ENCODE peak calls at places on chromosomes 1 and 21, in four cellular contexts. X is fibroblast of lung, T is retina, G is RPMI7951. H is an unnamed sample.

GRCh38 chr1:92502247-92502646 is 15.5 kb upstream of the GFI1 start:
- DNase-seq in X (peak; percentile 51), T (no peak), G (peak; percentile 67), H (peak; percentile 50)

GRCh38 chr1:172141351-172142000 is 279.0 kb upstream of the C1orf105 start:
- DNase-seq in X (no peak), T (no peak), G (no peak), H (no peak)

GRCh38 chr1:101148987-101149386 is 87.8 kb upstream of the S1PR1 start:
- DNase-seq in X (peak; percentile 11), T (peak; percentile 61), G (no peak), H (no peak)

GRCh38 chr1:202154766-202155477 is 5.5 kb downstream of the PTPN7 start:
- DNase-seq in X (peak; percentile 76), T (peak; percentile 57), G (no peak), H (peak; percentile 67)

GRCh38 chr1:43034195-43034658 is 75.6 kb upstream of the SLC2A1 start:
- DNase-seq in X (no peak), T (no peak), G (no peak), H (no peak)

GRCh38 chr21:17796037-17796403 is 23.1 kb downstream of the C21orf91 start:
- DNase-seq in X (no peak), T (no peak), G (no peak), H (no peak)

GRCh38 chr1:179820216-179820970 is 57.2 kb downstream of the TOR1AIP2 start:
- DNase-seq in X (no peak), T (no peak), G (no peak), H (no peak)

GRCh38 chr1:194512957-194513356 is 1326.5 kb upstream of the B3GALT2 start:
- DNase-seq in X (peak; percentile 21), T (no peak), G (no peak), H (no peak)

GRCh38 chr1:21594495-21594894 is 74.7 kb downstream of the RAP1GAP start:
- DNase-seq in X (no peak), T (no peak), G (peak; percentile 69), H (peak; percentile 61)

GRCh38 chr1:30039354-30040080 is 683.9 kb downstream of the MATN1 start:
- DNase-seq in X (no peak), T (no peak), G (no peak), H (no peak)

GRCh38 chr1:209207701-209208286 is 375.7 kb upstream of the CAMK1G start:
- DNase-seq in X (peak; percentile 58), T (peak; percentile 92), G (peak; percentile 61), H (peak; percentile 86)

GRCh38 chr1:180863158-180863775 is 49.4 kb upstream of the KIAA1614 start:
- DNase-seq in X (peak; percentile 73), T (peak; percentile 67), G (peak; percentile 48), H (peak; percentile 42)

GRCh38 chr1:53134961-53135734 is 7.3 kb downstream of the SLC1A7 start:
- DNase-seq in X (peak; percentile 96), T (no peak), G (peak; percentile 54), H (no peak)

GRCh38 chr1:201751872-201752271 is 77.1 kb upstream of the IPO9 start:
- DNase-seq in X (peak; percentile 67), T (peak; percentile 69), G (no peak), H (no peak)

GRCh38 chr1:153520818-153521476 is 14.8 kb downstream of the S100A6 start:
- DNase-seq in X (no peak), T (no peak), G (no peak), H (no peak)

GRCh38 chr1:214552174-214552608 is 789 bp upstream of the PTPN14 start:
- DNase-seq in X (peak; percentile 81), T (no peak), G (peak; percentile 89), H (peak; percentile 85)

GRCh38 chr1:22286491-22286890 is 143.6 kb upstream of the WNT4 start:
- DNase-seq in X (no peak), T (no peak), G (no peak), H (no peak)

GRCh38 chr1:154970631-154971340 is at the start of gene SHC1:
- DNase-seq in X (peak; percentile 92), T (peak; percentile 84), G (peak; percentile 93), H (peak; percentile 98)

GRCh38 chr21:31260790-31261189 is 83.3 kb downstream of the TIAM1 start:
- DNase-seq in X (peak; percentile 44), T (no peak), G (no peak), H (no peak)

GRCh38 chr1:233269656-233270055 is 25.9 kb downstream of the PCNX2 start:
- DNase-seq in X (peak; percentile 9), T (no peak), G (peak; percentile 54), H (no peak)

GRCh38 chr1:50603274-50604271 is 180.3 kb upstream of the DMRTA2 start:
- DNase-seq in X (peak; percentile 38), T (no peak), G (no peak), H (peak; percentile 44)

GRCh38 chr1:44239961-44240371 is 26.7 kb downstream of the DMAP1 start:
- DNase-seq in X (peak; percentile 41), T (no peak), G (no peak), H (no peak)

GRCh38 chr1:30868833-30869435 is 39.6 kb downstream of the SDC3 start:
- DNase-seq in X (no peak), T (no peak), G (no peak), H (peak; percentile 51)

GRCh38 chr1:2019162-2019542 is at the start of gene GABRD:
- DNase-seq in X (no peak), T (no peak), G (no peak), H (peak; percentile 61)

GRCh38 chr1:208043690-208044089 is 132.8 kb upstream of the CD34 start:
- DNase-seq in X (no peak), T (no peak), G (no peak), H (no peak)